ENCODE peak calls at places on chromosomes 4 and X, in ten cellular contexts. E, J, O, F, S, B, V, G, M and Z are unnamed samples.

GRCh38 chr4:153634737-153635353 is 49.2 kb upstream of the TLR2 start:
- DNase-seq in B (no peak), F (peak; percentile 11), E (no peak), J (no peak), S (no peak), V (no peak), M (no peak), O (no peak), G (peak; percentile 7), Z (no peak)

GRCh38 chr4:142474398-142475087 is 371.6 kb downstream of the INPP4B start:
- DNase-seq in S (no peak), E (no peak), V (no peak), O (no peak), F (no peak), M (no peak), G (no peak), B (no peak), J (no peak), Z (no peak)

GRCh38 chr4:182139481-182139880 is 103.7 kb upstream of the TENM3 start:
- DNase-seq in J (no peak), B (no peak), M (no peak), O (no peak), F (no peak), S (no peak), G (no peak), E (no peak), V (no peak), Z (no peak)

GRCh38 chr4:168759321-168759720 is 250.7 kb downstream of the CBR4 start:
- DNase-seq in O (no peak), V (no peak), G (no peak), S (no peak), M (no peak), J (no peak), B (no peak), F (no peak), E (no peak), Z (no peak)

GRCh38 chrX:97384685-97385084 is 501.0 kb downstream of the RPA4 start:
- DNase-seq in G (no peak), O (no peak), J (no peak), S (no peak), B (no peak), V (no peak), E (no peak), M (no peak), F (no peak), Z (no peak)

GRCh38 chr4:56424697-56425514 is 10.5 kb downstream of the PPAT start:
- DNase-seq in M (no peak), B (no peak), S (no peak), E (no peak), V (no peak), G (peak; percentile 37), O (no peak), F (peak; percentile 50), J (peak; percentile 32), Z (no peak)

GRCh38 chrX:110561036-110561435 is 202.4 kb downstream of the RTL9 start:
- DNase-seq in F (no peak), O (no peak), E (no peak), G (no peak), B (no peak), J (no peak), V (no peak), S (no peak), M (no peak), Z (no peak)

GRCh38 chr4:120769227-120769626 is 153.3 kb downstream of the PRDM5 start:
- DNase-seq in M (no peak), O (no peak), F (peak; percentile 91), J (no peak), S (no peak), E (no peak), V (no peak), G (no peak), B (no peak), Z (no peak)

GRCh38 chr4:71239365-71239764 is 99.5 kb upstream of the SLC4A4 start:
- DNase-seq in V (no peak), B (no peak), G (no peak), F (peak; percentile 46), O (no peak), E (no peak), J (no peak), M (no peak), S (no peak), Z (peak; percentile 15)

GRCh38 chr4:163808091-163808490 is 313.6 kb downstream of the TMA16 start:
- DNase-seq in B (no peak), F (no peak), O (no peak), V (no peak), J (no peak), M (no peak), G (no peak), S (no peak), E (no peak), Z (no peak)

GRCh38 chrX:39718951-39719350 is 378.8 kb downstream of the BCOR start:
- DNase-seq in O (no peak), B (no peak), E (no peak), G (no peak), V (no peak), F (no peak), J (no peak), M (no peak), S (no peak), Z (no peak)

GRCh38 chr4:161577604-161578301 is 586.0 kb downstream of the FSTL5 start:
- DNase-seq in J (no peak), E (no peak), O (no peak), B (no peak), M (no peak), G (no peak), V (no peak), S (no peak), F (peak; percentile 84), Z (peak; percentile 90)

GRCh38 chrX:39915596-39915995 is 182.2 kb downstream of the BCOR start:
- DNase-seq in F (no peak), S (no peak), G (no peak), V (no peak), B (no peak), M (no peak), J (no peak), O (no peak), E (no peak), Z (no peak)

GRCh38 chr4:5954056-5954760 is 61.3 kb upstream of the CRMP1 start:
- DNase-seq in E (peak; percentile 39), F (no peak), S (no peak), J (no peak), G (no peak), O (no peak), V (no peak), B (no peak), M (no peak), Z (no peak)

GRCh38 chr4:46844325-46844917 is 64.6 kb downstream of the COX7B2 start:
- DNase-seq in S (peak; percentile 82), F (peak; percentile 63), V (peak; percentile 12), M (no peak), G (peak; percentile 5), O (no peak), B (peak; percentile 10), J (peak; percentile 13), E (no peak), Z (no peak)

GRCh38 chr4:137394000-137394399 is 138.3 kb downstream of the PCDH18 start:
- DNase-seq in O (no peak), F (no peak), M (no peak), G (no peak), S (peak; percentile 66), V (no peak), J (no peak), E (no peak), B (no peak), Z (no peak)

GRCh38 chr4:173013232-173013932 is 155.2 kb upstream of the GALNT7 start:
- DNase-seq in E (no peak), B (no peak), J (peak; percentile 61), V (peak; percentile 20), M (no peak), F (peak; percentile 64), S (no peak), G (peak; percentile 50), O (peak; percentile 55), Z (no peak)

GRCh38 chr4:127214936-127215335 is 417.8 kb upstream of the INTU start:
- DNase-seq in F (no peak), G (no peak), M (no peak), V (no peak), O (no peak), S (no peak), E (no peak), J (no peak), B (no peak), Z (no peak)

GRCh38 chr4:121777625-121778024 is 12.7 kb upstream of the SMIM43 start:
- DNase-seq in F (no peak), V (no peak), J (no peak), G (no peak), M (no peak), S (no peak), B (no peak), E (no peak), O (no peak), Z (no peak)

GRCh38 chrX:10856797-10857196 is 236.4 kb upstream of the MID1 start:
- DNase-seq in J (no peak), F (no peak), S (no peak), M (no peak), V (no peak), E (no peak), B (peak; percentile 23), O (no peak), G (no peak), Z (no peak)

GRCh38 chr4:185201983-185202962 is 1.5 kb downstream of the CFAP97 start:
- DNase-seq in O (no peak), J (no peak), V (no peak), B (no peak), F (peak; percentile 78), E (no peak), S (no peak), G (no peak), M (no peak), Z (no peak)

GRCh38 chr4:1731180-1731579 is 9.9 kb downstream of the TACC3 start:
- DNase-seq in O (no peak), G (no peak), J (no peak), V (no peak), B (no peak), F (no peak), M (no peak), E (no peak), S (no peak), Z (no peak)

GRCh38 chr4:73311428-73311827 is 52.8 kb upstream of the ANKRD17 start:
- DNase-seq in O (no peak), V (no peak), M (no peak), S (no peak), E (no peak), F (peak; percentile 58), J (no peak), B (no peak), G (no peak), Z (no peak)

GRCh38 chr4:7421356-7422097 is 13.2 kb downstream of the PSAPL1 start:
- DNase-seq in F (no peak), J (no peak), M (no peak), G (no peak), E (peak; percentile 49), S (no peak), B (no peak), V (no peak), O (no peak), Z (no peak)

GRCh38 chr4:94641702-94642560 is 115.8 kb upstream of the BMPR1B start:
- DNase-seq in O (no peak), E (no peak), S (no peak), F (peak; percentile 52), G (no peak), J (no peak), V (no peak), M (no peak), B (no peak), Z (no peak)

GRCh38 chrX:132001127-132001526 is 22.0 kb upstream of the STK26 start:
- DNase-seq in F (no peak), O (no peak), E (no peak), G (no peak), M (no peak), S (no peak), J (no peak), V (no peak), B (no peak), Z (no peak)

GRCh38 chr4:36709986-36710385 is 428.6 kb downstream of the DTHD1 start:
- DNase-seq in S (no peak), J (no peak), V (no peak), M (no peak), F (no peak), E (no peak), O (no peak), G (no peak), B (peak; percentile 24), Z (no peak)